ENCODE peak calls at places on chromosome 12, in seven cellular contexts. M is sigmoid colon, C is uterus, O is heart left ventricle, L is WERI-Rb-1, E is ovary, V is PC-9. W is an unnamed sample.

GRCh38 chr12:115810580-115810979 is 466.9 kb downstream of the MED13L start:
- DNase-seq in O (no peak), M (no peak), E (no peak), V (no peak), L (no peak), C (no peak), W (no peak)

GRCh38 chr12:114860969-114861368 is 177.0 kb upstream of the TBX3 start:
- DNase-seq in M (no peak), L (no peak), E (no peak), O (no peak), C (no peak), V (no peak), W (no peak)

GRCh38 chr12:2844786-2845185 is 10.0 kb upstream of the NRIP2 start:
- DNase-seq in V (no peak), L (no peak), O (peak; percentile 31), M (no peak), C (no peak), E (no peak), W (no peak)

GRCh38 chr12:117596968-117597367 is 235.5 kb upstream of the NOS1 start:
- DNase-seq in E (no peak), L (no peak), M (no peak), V (no peak), C (no peak), O (no peak), W (no peak)

GRCh38 chr12:57368349-57369095 is 62.3 kb downstream of the R3HDM2 start:
- DNase-seq in V (no peak), C (no peak), E (no peak), M (no peak), O (no peak), L (no peak), W (no peak)

GRCh38 chr12:130706885-130707570 is 9.1 kb downstream of the RIMBP2 start:
- DNase-seq in V (no peak), L (peak; percentile 4), O (no peak), C (no peak), E (no peak), M (no peak), W (peak; percentile 41)

GRCh38 chr12:54390668-54391551 is 6.4 kb upstream of the ZNF385A start:
- DNase-seq in V (no peak), O (peak; percentile 71), L (peak; percentile 91), E (peak; percentile 68), C (no peak), M (no peak), W (no peak)

GRCh38 chr12:113889806-113890581 is 76.1 kb downstream of the RBM19 start:
- DNase-seq in O (no peak), L (no peak), M (no peak), V (no peak), C (peak; percentile 21), E (no peak), W (no peak)

GRCh38 chr12:80490329-80490728 is 46.3 kb downstream of the PTPRQ start:
- DNase-seq in C (no peak), L (no peak), M (no peak), V (no peak), E (no peak), O (no peak), W (no peak)

GRCh38 chr12:130498589-130499385 is 161.1 kb downstream of the PIWIL1 start:
- DNase-seq in L (no peak), C (no peak), V (no peak), M (no peak), O (no peak), E (no peak), W (no peak)

GRCh38 chr12:98743362-98743953 is 98.4 kb downstream of the APAF1 start:
- DNase-seq in M (no peak), C (no peak), L (peak; percentile 54), V (no peak), E (no peak), O (no peak), W (no peak)

GRCh38 chr12:63917864-63918742 is 73.6 kb downstream of the SRGAP1 start:
- DNase-seq in O (no peak), C (no peak), E (no peak), V (peak; percentile 99), L (peak; percentile 26), M (no peak), W (no peak)

GRCh38 chr12:2976581-2976996 is 17.4 kb downstream of the TEAD4 start:
- DNase-seq in C (no peak), E (no peak), L (no peak), M (no peak), V (no peak), O (no peak), W (no peak)

GRCh38 chr12:88958961-88959360 is 378.7 kb upstream of the KITLG start:
- DNase-seq in M (no peak), C (no peak), V (no peak), O (no peak), L (no peak), E (no peak), W (no peak)

GRCh38 chr12:54032627-54033100 is at the start of gene HOXC5:
- DNase-seq in V (peak; percentile 50), M (peak; percentile 87), E (peak; percentile 88), O (no peak), C (peak; percentile 83), L (peak; percentile 79), W (no peak)

GRCh38 chr12:117472983-117473382 is 111.6 kb upstream of the NOS1 start:
- DNase-seq in E (no peak), O (no peak), M (no peak), V (no peak), L (peak; percentile 45), C (no peak), W (no peak)

GRCh38 chr12:65606008-65606766 is 218.1 kb upstream of the HMGA2 start:
- DNase-seq in E (no peak), M (no peak), O (no peak), V (no peak), C (no peak), L (no peak), W (no peak)

GRCh38 chr12:106722854-106723253 is 51.6 kb upstream of the RIC8B start:
- DNase-seq in V (no peak), C (no peak), O (no peak), L (no peak), M (no peak), E (no peak), W (no peak)

GRCh38 chr12:12810507-12811143 is 2.5 kb upstream of the DDX47 start:
- DNase-seq in C (no peak), O (no peak), E (no peak), L (peak; percentile 34), V (no peak), M (no peak), W (no peak)

GRCh38 chr12:34606749-34607519 is 584.6 kb downstream of the ALG10 start:
- DNase-seq in C (no peak), L (no peak), M (no peak), V (no peak), O (peak; percentile 43), E (no peak), W (peak; percentile 54)

DNA sequence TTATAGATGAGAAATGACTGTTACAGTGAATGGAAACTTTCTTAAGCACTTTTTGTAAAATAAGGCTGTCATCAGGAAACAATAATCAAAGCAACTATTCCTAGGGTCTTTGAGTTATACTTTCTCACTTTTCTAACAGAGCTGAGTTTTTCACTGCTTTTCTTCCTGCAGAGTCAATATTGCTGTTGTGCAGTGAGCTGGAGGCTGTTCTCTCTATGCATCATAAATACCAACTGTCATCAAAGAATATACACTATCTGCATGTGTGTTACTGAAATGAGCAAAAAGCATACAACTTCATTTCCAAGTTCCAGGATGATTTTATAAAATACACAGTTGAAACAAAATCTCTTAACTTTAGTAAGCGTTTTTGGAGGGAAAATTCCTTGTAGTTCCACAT is 110.4 kb upstream of the CPSF6 start:
- DNase-seq in M (no peak), O (no peak), C (no peak), V (no peak), L (no peak), E (no peak), W (no peak)
- H3K4me3 ChIP-seq in M (no peak overlapping the region), O (no peak overlapping the region), C (no peak overlapping the region), V (no peak overlapping the region), L (no peak overlapping the region), E (no peak overlapping the region), W (no peak overlapping the region)

GRCh38 chr12:127401005-127401404 is 866.0 kb upstream of the TMEM132C start:
- DNase-seq in O (no peak), V (no peak), E (no peak), C (no peak), M (no peak), L (no peak), W (no peak)
- H3K27ac ChIP-seq in O (no peak overlapping the region), V (no peak overlapping the region), E (no peak overlapping the region), C (no peak overlapping the region), M (no peak overlapping the region), L (no peak overlapping the region), W (no peak overlapping the region)

GRCh38 chr12:55955800-55956508 is 9.9 kb downstream of the PMEL start:
- DNase-seq in V (peak; percentile 93), L (peak; percentile 72), C (no peak), O (no peak), M (no peak), E (no peak), W (no peak)
- TF ChIP-seq CTCF in V (peak; percentile 81), L (peak; percentile 63), C (no peak), O (no peak), M (no peak), E (no peak), W (no peak)

GRCh38 chr12:6950401-6950801 is 755 bp upstream of the PTPN6 start:
- DNase-seq in C (no peak), E (peak; percentile 19), L (no peak), M (peak; percentile 36), O (no peak), V (no peak), W (no peak)
- H3K4me3 ChIP-seq in C (no peak overlapping the region), E (no peak overlapping the region), L (no peak overlapping the region), M (no peak overlapping the region), O (no peak overlapping the region), V (no peak overlapping the region), W (no peak overlapping the region)

GRCh38 chr12:93520454-93520853 is 52.0 kb upstream of the SOCS2 start:
- DNase-seq in O (no peak), M (no peak), E (no peak), L (no peak), C (no peak), V (no peak), W (no peak)

GRCh38 chr12:93526786-93527428 is 45.6 kb upstream of the SOCS2 start:
- DNase-seq in O (no peak), C (no peak), M (no peak), V (peak; percentile 74), E (no peak), L (no peak), W (no peak)

GRCh38 chr12:93521225-93521854 is 51.1 kb upstream of the SOCS2 start:
- DNase-seq in O (no peak), E (no peak), V (no peak), C (no peak), L (no peak), M (no peak), W (no peak)

GRCh38 chr12:93519859-93520258 is 52.5 kb downstream of the MRPL42 start:
- DNase-seq in C (no peak), O (no peak), L (no peak), E (no peak), V (no peak), M (no peak), W (no peak)

GRCh38 chr12:93524386-93525133 is 47.9 kb upstream of the SOCS2 start:
- DNase-seq in E (no peak), M (no peak), O (no peak), V (no peak), C (no peak), L (no peak), W (no peak)
- H3K27ac ChIP-seq in E (no peak overlapping the region), M (no peak overlapping the region), O (no peak overlapping the region), V (no peak overlapping the region), C (no peak overlapping the region), L (no peak overlapping the region), W (no peak overlapping the region)

GRCh38 chr12:44930972-44931600 is 55.0 kb upstream of the NELL2 start:
- DNase-seq in L (no peak), E (no peak), M (no peak), C (no peak), O (no peak), V (peak; percentile 56), W (no peak)
- TF ChIP-seq CTCF in L (no peak), E (no peak), M (peak; percentile 39), C (peak; percentile 35), O (peak; percentile 52), V (peak; percentile 83), W (no peak)

W was measured in coronary artery.